ENCODE peak calls at places on chromosomes 6 and 20, in four cellular contexts. One of them, this sample, is unnamed.

GRCh38 chr6:145815875-145816274 is 1.3 kb upstream of the FBXO30 start:
- DNase-seq in IMR-90: peak; percentile 40
- DNase-seq in H9: no peak
- DNase-seq in H1: no peak
- DNase-seq in this sample: no peak

GRCh38 chr20:33013701-33014326 is 6.3 kb downstream of the BPIFB2 start:
- DNase-seq in IMR-90: no peak
- DNase-seq in H9: no peak
- DNase-seq in H1: no peak
- DNase-seq in this sample: no peak

GRCh38 chr6:44038543-44039065 is 88.6 kb downstream of the MRPL14 start:
- DNase-seq in IMR-90: no peak
- DNase-seq in H9: no peak
- DNase-seq in H1: no peak
- DNase-seq in this sample: no peak

GRCh38 chr6:34146801-34147592 is 1.1 kb upstream of the GRM4 start:
- DNase-seq in IMR-90: peak; percentile 7
- DNase-seq in H9: peak; percentile 27
- DNase-seq in H1: peak; percentile 38
- DNase-seq in this sample: no peak

GRCh38 chr6:167709196-167709595 is 117.5 kb upstream of the AFDN start:
- DNase-seq in IMR-90: no peak
- DNase-seq in H9: no peak
- DNase-seq in H1: no peak
- DNase-seq in this sample: no peak

GRCh38 chr6:52416629-52417151 is 3.5 kb upstream of the EFHC1 start:
- DNase-seq in IMR-90: peak; percentile 73
- DNase-seq in H9: no peak
- DNase-seq in H1: no peak
- DNase-seq in this sample: peak; percentile 88

GRCh38 chr6:8392569-8392968 is 42.8 kb downstream of the SLC35B3 start:
- DNase-seq in IMR-90: no peak
- DNase-seq in H9: no peak
- DNase-seq in H1: no peak
- DNase-seq in this sample: no peak

GRCh38 chr6:133631421-133631820 is 257.5 kb upstream of the TCF21 start:
- DNase-seq in IMR-90: peak; percentile 73
- DNase-seq in H9: no peak
- DNase-seq in H1: no peak
- DNase-seq in this sample: peak; percentile 36

GRCh38 chr6:21461844-21462518 is 131.6 kb upstream of the SOX4 start:
- DNase-seq in IMR-90: no peak
- DNase-seq in H9: no peak
- DNase-seq in H1: no peak
- DNase-seq in this sample: no peak

GRCh38 chr20:50762045-50762422 is 30.7 kb downstream of the PARD6B start:
- DNase-seq in IMR-90: peak; percentile 36
- DNase-seq in H9: no peak
- DNase-seq in H1: no peak
- DNase-seq in this sample: no peak

GRCh38 chr20:39812116-39812515 is 850.0 kb downstream of the DHX35 start:
- DNase-seq in IMR-90: no peak
- DNase-seq in H9: no peak
- DNase-seq in H1: no peak
- DNase-seq in this sample: no peak

GRCh38 chr20:63120286-63121090 is 95.4 kb downstream of the YTHDF1 start:
- DNase-seq in IMR-90: no peak
- DNase-seq in H9: no peak
- DNase-seq in H1: no peak
- DNase-seq in this sample: no peak
- H3K56ac ChIP-seq in IMR-90: no peak overlapping the region
- H3K56ac ChIP-seq in H9: no peak overlapping the region
- H3K56ac ChIP-seq in H1: no peak overlapping the region
- H3K56ac ChIP-seq in this sample: no peak overlapping the region

DNA sequence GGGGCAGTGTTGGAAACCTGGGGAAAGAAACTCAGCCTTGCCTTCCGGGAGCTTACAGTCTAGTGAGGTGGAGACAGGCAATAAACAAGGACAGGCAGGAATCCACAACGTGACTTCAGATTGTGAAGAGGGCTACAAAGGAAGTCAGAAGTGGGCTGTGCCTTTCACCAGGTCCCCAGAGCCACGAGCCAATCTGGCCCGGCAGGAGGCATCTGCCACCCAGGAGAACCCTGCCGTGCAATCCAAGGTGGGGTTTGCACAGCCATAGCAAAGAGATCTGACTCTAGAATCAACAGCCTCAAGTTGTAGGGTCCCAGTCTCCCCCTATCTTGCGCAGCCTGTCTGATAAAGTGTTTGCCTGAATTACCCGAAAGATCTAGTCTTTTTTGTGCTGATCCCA is 5.5 kb downstream of the SLC32A1 start:
- DNase-seq in IMR-90: no peak
- DNase-seq in H9: no peak
- DNase-seq in H1: no peak
- DNase-seq in this sample: peak; percentile 26
- H3K4me2 ChIP-seq in IMR-90: no peak overlapping the region
- H3K4me2 ChIP-seq in H9: peak overlapping the region; percentile 67
- H3K4me2 ChIP-seq in H1: peak overlapping the region; percentile 87
- H3K4me2 ChIP-seq in this sample: no peak overlapping the region

GRCh38 chr6:169791721-169792131 is 40.3 kb downstream of the ERMARD start:
- DNase-seq in IMR-90: no peak
- DNase-seq in H9: peak; percentile 8
- DNase-seq in H1: peak; percentile 20
- DNase-seq in this sample: no peak

GRCh38 chr6:169793408-169793807 is 42.0 kb downstream of the ERMARD start:
- DNase-seq in IMR-90: no peak
- DNase-seq in H9: peak; percentile 19
- DNase-seq in H1: peak; percentile 36
- DNase-seq in this sample: no peak

GRCh38 chr6:169795196-169795595 is 43.8 kb downstream of the ERMARD start:
- DNase-seq in IMR-90: no peak
- DNase-seq in H9: no peak
- DNase-seq in H1: no peak
- DNase-seq in this sample: peak; percentile 7

GRCh38 chr6:169792306-169793015 is 41.0 kb downstream of the ERMARD start:
- DNase-seq in IMR-90: no peak
- DNase-seq in H9: peak; percentile 18
- DNase-seq in H1: peak; percentile 33
- DNase-seq in this sample: no peak

DNA sequence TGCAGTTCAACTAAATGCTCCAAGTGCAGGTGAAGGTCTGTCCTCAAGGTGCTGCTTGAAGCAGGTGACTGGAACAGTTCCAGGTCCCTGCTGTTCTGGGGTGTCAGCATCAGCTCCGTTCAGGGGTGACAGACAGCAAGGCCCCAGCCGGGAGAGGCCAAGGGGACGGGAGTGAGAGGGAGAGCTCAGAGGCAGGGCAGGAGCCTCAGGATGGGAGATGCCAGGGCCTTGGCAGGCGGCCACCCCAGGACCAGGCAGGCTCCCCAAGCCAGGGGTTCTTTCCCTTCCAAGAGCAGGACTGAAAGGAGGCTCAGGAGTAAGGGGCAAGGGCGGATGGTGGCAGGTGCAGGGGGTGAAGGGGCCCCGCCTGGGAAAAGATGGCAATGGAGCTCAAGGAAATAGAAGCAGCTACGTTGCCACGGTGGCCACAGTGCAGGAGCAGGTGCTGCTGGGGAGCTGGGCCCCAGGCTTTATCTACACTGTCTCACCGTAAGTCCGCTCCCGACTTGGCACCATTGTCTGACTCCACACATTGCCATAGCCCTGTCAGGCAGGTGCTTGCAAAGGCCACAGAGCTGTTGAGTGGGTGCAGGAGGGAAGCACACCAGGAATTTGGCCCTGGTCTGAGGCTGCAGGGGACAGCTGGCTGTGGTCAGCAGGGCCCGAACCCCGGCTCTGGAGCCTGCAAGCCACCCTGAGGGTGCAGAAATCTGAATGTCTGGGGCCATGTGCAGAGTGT is 43.1 kb downstream of the ERMARD start:
- DNase-seq in IMR-90: no peak
- DNase-seq in H9: no peak
- DNase-seq in H1: peak; percentile 34
- DNase-seq in this sample: no peak
- H3K9ac ChIP-seq in IMR-90: no peak overlapping the region
- H3K9ac ChIP-seq in H9: no peak overlapping the region
- H3K9ac ChIP-seq in H1: no peak overlapping the region
- H3K9ac ChIP-seq in this sample: no peak overlapping the region

GRCh38 chr6:83308833-83309232 is 115.7 kb downstream of the RWDD2A start:
- DNase-seq in IMR-90: no peak
- DNase-seq in H9: no peak
- DNase-seq in H1: no peak
- DNase-seq in this sample: no peak
- H3K56ac ChIP-seq in IMR-90: no peak overlapping the region
- H3K56ac ChIP-seq in H9: no peak overlapping the region
- H3K56ac ChIP-seq in H1: no peak overlapping the region
- H3K56ac ChIP-seq in this sample: no peak overlapping the region

GRCh38 chr6:96104910-96105309 is 89.1 kb downstream of the FUT9 start:
- DNase-seq in IMR-90: no peak
- DNase-seq in H9: no peak
- DNase-seq in H1: no peak
- DNase-seq in this sample: no peak

GRCh38 chr6:96116674-96117073 is 100.9 kb downstream of the FUT9 start:
- DNase-seq in IMR-90: no peak
- DNase-seq in H9: no peak
- DNase-seq in H1: no peak
- DNase-seq in this sample: peak; percentile 3

GRCh38 chr6:96110878-96111277 is 95.1 kb downstream of the FUT9 start:
- DNase-seq in IMR-90: no peak
- DNase-seq in H9: no peak
- DNase-seq in H1: no peak
- DNase-seq in this sample: no peak
- H3K4me2 ChIP-seq in IMR-90: no peak overlapping the region
- H3K4me2 ChIP-seq in H9: no peak overlapping the region
- H3K4me2 ChIP-seq in H1: no peak overlapping the region
- H3K4me2 ChIP-seq in this sample: no peak overlapping the region

GRCh38 chr20:58184984-58185383 is 43.5 kb downstream of the ANKRD60 start:
- DNase-seq in IMR-90: no peak
- DNase-seq in H9: no peak
- DNase-seq in H1: no peak
- DNase-seq in this sample: no peak

GRCh38 chr20:58188496-58188895 is 40.0 kb downstream of the ANKRD60 start:
- DNase-seq in IMR-90: no peak
- DNase-seq in H9: peak; percentile 52
- DNase-seq in H1: no peak
- DNase-seq in this sample: peak; percentile 71

GRCh38 chr20:58179432-58180099 is 48.9 kb downstream of the ANKRD60 start:
- DNase-seq in IMR-90: no peak
- DNase-seq in H9: peak; percentile 71
- DNase-seq in H1: peak; percentile 92
- DNase-seq in this sample: peak; percentile 57

GRCh38 chr20:58182521-58183140 is 45.8 kb downstream of the ANKRD60 start:
- DNase-seq in IMR-90: no peak
- DNase-seq in H9: no peak
- DNase-seq in H1: no peak
- DNase-seq in this sample: no peak

DNA sequence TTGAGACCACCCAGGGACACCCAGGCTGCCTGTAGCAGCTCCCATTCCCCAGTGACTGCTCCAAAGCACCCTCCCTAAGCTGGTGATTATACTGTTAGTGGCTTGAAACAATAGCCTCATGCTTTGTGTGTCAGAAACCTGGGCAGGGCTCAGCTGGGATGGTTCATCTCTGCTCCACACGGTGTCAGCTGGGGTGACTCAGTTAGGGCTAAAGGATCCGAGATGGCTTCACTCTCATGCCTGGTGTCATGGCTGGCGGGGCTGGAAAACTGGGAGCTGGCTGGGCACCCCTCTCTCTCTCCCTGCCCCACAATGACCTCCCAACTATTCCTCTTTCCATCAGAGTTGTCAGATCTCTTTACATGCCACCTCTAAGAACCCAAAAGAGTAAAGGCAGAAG is 44.4 kb downstream of the ANKRD60 start:
- DNase-seq in IMR-90: no peak
- DNase-seq in H9: no peak
- DNase-seq in H1: no peak
- DNase-seq in this sample: no peak
- H3K9ac ChIP-seq in IMR-90: no peak overlapping the region
- H3K9ac ChIP-seq in H9: no peak overlapping the region
- H3K9ac ChIP-seq in H1: no peak overlapping the region
- H3K9ac ChIP-seq in this sample: no peak overlapping the region

DNA sequence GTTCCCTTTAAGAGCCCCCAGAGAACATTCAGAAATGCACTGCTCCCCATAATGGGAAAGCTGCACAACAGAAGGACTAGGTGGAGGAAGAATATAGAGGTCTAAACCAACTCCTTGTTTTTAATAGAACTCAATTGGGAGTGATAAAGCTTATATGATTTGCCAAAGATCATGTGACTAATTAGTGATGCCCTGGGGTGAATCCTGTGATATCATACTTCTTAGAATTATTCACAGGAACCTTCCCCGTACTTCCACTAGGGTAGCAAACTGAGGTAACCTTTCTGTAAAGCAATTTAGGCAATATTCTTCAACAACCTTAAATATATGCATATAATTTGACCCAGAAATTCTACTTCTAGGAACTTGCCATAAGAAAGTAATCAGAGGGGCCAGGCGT is 84.4 kb downstream of the TFAP2A start:
- DNase-seq in IMR-90: no peak
- DNase-seq in H9: no peak
- DNase-seq in H1: no peak
- DNase-seq in this sample: no peak
- H3K56ac ChIP-seq in IMR-90: no peak overlapping the region
- H3K56ac ChIP-seq in H9: no peak overlapping the region
- H3K56ac ChIP-seq in H1: no peak overlapping the region
- H3K56ac ChIP-seq in this sample: no peak overlapping the region

This sample was measured in mesendoderm.